ENCODE peak calls at places on chromosome 11, in five cellular contexts. Z is BJ, M is ecto neural progenitor cell, I is T-helper 2 cell, T is H1. X is an unnamed sample.
A peak's percentile ranks its signal among the peaks of the same experiment; 100 is the strongest.

GRCh38 chr11:33195391-33196190 is 34.3 kb upstream of the CSTF3 start:
- DNase-seq in Z (no peak), M (no peak), I (no peak), T (no peak), X (no peak)

GRCh38 chr11:11003226-11003625 is 145.4 kb upstream of the ZBED5 start:
- DNase-seq in Z (no peak), M (no peak), I (no peak), T (no peak), X (no peak)

GRCh38 chr11:76919887-76920746 is 59.4 kb downstream of the ACER3 start:
- DNase-seq in Z (no peak), M (peak; percentile 66), I (peak; percentile 1), T (no peak), X (peak; percentile 46)

GRCh38 chr11:79236541-79236971 is 204.3 kb downstream of the TENM4 start:
- DNase-seq in Z (peak; percentile 88), M (no peak), I (no peak), T (no peak), X (no peak)

GRCh38 chr11:36436084-36436483 is 74.0 kb downstream of the TRAF6 start:
- DNase-seq in Z (no peak), M (no peak), I (no peak), T (no peak), X (no peak)

GRCh38 chr11:71936825-71937224 is 8.0 kb downstream of the RNF121 start:
- DNase-seq in Z (no peak), M (no peak), I (no peak), T (no peak), X (no peak)

GRCh38 chr11:33086017-33086416 is 46.6 kb downstream of the TCP11L1 start:
- DNase-seq in Z (no peak), M (no peak), I (no peak), T (no peak), X (no peak)

GRCh38 chr11:44133335-44133946 is 38.0 kb downstream of the EXT2 start:
- DNase-seq in Z (no peak), M (no peak), I (no peak), T (no peak), X (no peak)

GRCh38 chr11:18427240-18427639 is 15.1 kb downstream of the LDHC start:
- DNase-seq in Z (no peak), M (no peak), I (no peak), T (no peak), X (no peak)

GRCh38 chr11:74683941-74684481 is 47.2 kb downstream of the CHRDL2 start:
- DNase-seq in Z (no peak), M (no peak), I (no peak), T (no peak), X (no peak)

GRCh38 chr11:116215471-116216113 is 557.2 kb downstream of the BUD13 start:
- DNase-seq in Z (no peak), M (no peak), I (no peak), T (no peak), X (no peak)

GRCh38 chr11:130573767-130574166 is 125.3 kb downstream of the ADAMTS15 start:
- DNase-seq in Z (no peak), M (no peak), I (no peak), T (no peak), X (no peak)

GRCh38 chr11:35609656-35610055 is 8.6 kb upstream of the FJX1 start:
- DNase-seq in Z (no peak), M (no peak), I (no peak), T (no peak), X (no peak)

GRCh38 chr11:61906522-61906909 is 10.8 kb downstream of the RAB3IL1 start:
- DNase-seq in Z (no peak), M (no peak), I (no peak), T (no peak), X (no peak)

GRCh38 chr11:108961095-108961494 is 296.2 kb downstream of the DDX10 start:
- DNase-seq in Z (no peak), M (no peak), I (no peak), T (no peak), X (no peak)

GRCh38 chr11:20011294-20011951 is 148.9 kb downstream of the DBX1 start:
- DNase-seq in Z (no peak), M (no peak), I (no peak), T (no peak), X (no peak)

GRCh38 chr11:26963764-26964163 is 30.1 kb upstream of the FIBIN start:
- DNase-seq in Z (no peak), M (no peak), I (no peak), T (no peak), X (no peak)

GRCh38 chr11:64745219-64745522 is 1.2 kb upstream of the RASGRP2 start:
- DNase-seq in Z (no peak), M (peak; percentile 72), I (peak; percentile 36), T (no peak), X (no peak)

GRCh38 chr11:127843483-127844396 is 743.6 kb downstream of the ETS1 start:
- DNase-seq in Z (no peak), M (peak; percentile 82), I (peak; percentile 45), T (peak; percentile 33), X (peak; percentile 67)

GRCh38 chr11:93085097-93085496 is 112.7 kb downstream of the SLC36A4 start:
- DNase-seq in Z (no peak), M (no peak), I (no peak), T (no peak), X (no peak)

GRCh38 chr11:70883323-70883940 is 368.9 kb downstream of the SHANK2 start:
- DNase-seq in Z (no peak), M (no peak), I (no peak), T (no peak), X (no peak)

X was measured in progenitor cell of endocrine pancreas.